ENCODE peak calls at places on chromosomes 3 and 15, in five cellular contexts. One of them, this sample, is unnamed.

GRCh38 chr15:99708563-99708962 is 24.7 kb downstream of the LYSMD4 start:
- DNase-seq in SK-N-SH: no peak
- DNase-seq in RWPE2: peak
- DNase-seq in hepatocyte: peak
- DNase-seq in A549: peak
- DNase-seq in this sample: no peak

GRCh38 chr15:47288794-47289193 is 428.5 kb upstream of the SEMA6D start:
- DNase-seq in SK-N-SH: no peak
- DNase-seq in RWPE2: no peak
- DNase-seq in A549: no peak
- DNase-seq in hepatocyte: no peak
- DNase-seq in this sample: no peak

GRCh38 chr3:186939536-186939935 is 9.2 kb downstream of the ST6GAL1 start:
- DNase-seq in A549: no peak
- DNase-seq in hepatocyte: no peak
- DNase-seq in RWPE2: no peak
- DNase-seq in SK-N-SH: no peak
- DNase-seq in this sample: no peak

GRCh38 chr3:98573231-98573728 is 20.1 kb downstream of the CPOX start:
- DNase-seq in SK-N-SH: peak
- DNase-seq in A549: peak
- DNase-seq in RWPE2: no peak
- DNase-seq in hepatocyte: peak
- DNase-seq in this sample: no peak

GRCh38 chr15:101635944-101636727 is 16.0 kb downstream of the TM2D3 start:
- DNase-seq in SK-N-SH: no peak
- DNase-seq in RWPE2: no peak
- DNase-seq in hepatocyte: no peak
- DNase-seq in A549: no peak
- DNase-seq in this sample: no peak

GRCh38 chr3:134463676-134464611 is 21.8 kb downstream of the ANAPC13 start:
- DNase-seq in A549: no peak
- DNase-seq in RWPE2: no peak
- DNase-seq in SK-N-SH: peak
- DNase-seq in hepatocyte: peak
- DNase-seq in this sample: no peak

GRCh38 chr15:90701880-90702630 is 15.1 kb upstream of the BLM start:
- DNase-seq in RWPE2: peak
- DNase-seq in hepatocyte: no peak
- DNase-seq in A549: no peak
- DNase-seq in SK-N-SH: no peak
- DNase-seq in this sample: no peak

GRCh38 chr3:189756651-189757078 is 125.5 kb downstream of the TP63 start:
- DNase-seq in hepatocyte: no peak
- DNase-seq in SK-N-SH: no peak
- DNase-seq in A549: no peak
- DNase-seq in RWPE2: no peak
- DNase-seq in this sample: no peak

GRCh38 chr15:48089664-48090063 is 31.1 kb upstream of the SLC24A5 start:
- DNase-seq in RWPE2: no peak
- DNase-seq in SK-N-SH: no peak
- DNase-seq in hepatocyte: no peak
- DNase-seq in A549: no peak
- DNase-seq in this sample: no peak

GRCh38 chr3:141368925-141369794 is 856 bp downstream of the ZBTB38 start:
- DNase-seq in hepatocyte: peak
- DNase-seq in A549: no peak
- DNase-seq in RWPE2: no peak
- DNase-seq in SK-N-SH: no peak
- DNase-seq in this sample: no peak

GRCh38 chr3:171228228-171228627 is 201.7 kb upstream of the SLC2A2 start:
- DNase-seq in SK-N-SH: no peak
- DNase-seq in hepatocyte: no peak
- DNase-seq in A549: no peak
- DNase-seq in RWPE2: no peak
- DNase-seq in this sample: no peak

GRCh38 chr3:33417051-33417673 is 23.0 kb downstream of the UBP1 start:
- DNase-seq in A549: no peak
- DNase-seq in SK-N-SH: no peak
- DNase-seq in RWPE2: no peak
- DNase-seq in hepatocyte: no peak
- DNase-seq in this sample: no peak

GRCh38 chr15:78018968-78019644 is 58.4 kb downstream of the TBC1D2B start:
- DNase-seq in hepatocyte: no peak
- DNase-seq in A549: no peak
- DNase-seq in RWPE2: no peak
- DNase-seq in SK-N-SH: no peak
- DNase-seq in this sample: no peak

GRCh38 chr15:52436971-52437370 is 91.7 kb downstream of the MYO5A start:
- DNase-seq in SK-N-SH: no peak
- DNase-seq in A549: no peak
- DNase-seq in hepatocyte: no peak
- DNase-seq in RWPE2: no peak
- DNase-seq in this sample: no peak

GRCh38 chr3:47782538-47783308 is 1.0 kb upstream of the SMARCC1 start:
- DNase-seq in SK-N-SH: no peak
- DNase-seq in RWPE2: no peak
- DNase-seq in hepatocyte: no peak
- DNase-seq in A549: no peak
- DNase-seq in this sample: no peak

GRCh38 chr3:185824467-185825378 is at the start of gene IGF2BP2:
- DNase-seq in SK-N-SH: peak
- DNase-seq in A549: peak
- DNase-seq in hepatocyte: peak
- DNase-seq in RWPE2: peak
- DNase-seq in this sample: no peak

GRCh38 chr3:101853465-101853864 is 4.2 kb downstream of the NFKBIZ start:
- DNase-seq in RWPE2: no peak
- DNase-seq in SK-N-SH: no peak
- DNase-seq in A549: no peak
- DNase-seq in hepatocyte: no peak
- DNase-seq in this sample: no peak

GRCh38 chr3:101854608-101855304 is 5.4 kb downstream of the NFKBIZ start:
- DNase-seq in A549: no peak
- DNase-seq in RWPE2: no peak
- DNase-seq in SK-N-SH: no peak
- DNase-seq in hepatocyte: no peak
- DNase-seq in this sample: no peak

GRCh38 chr3:101852315-101852714 is 3.0 kb downstream of the NFKBIZ start:
- DNase-seq in SK-N-SH: no peak
- DNase-seq in RWPE2: no peak
- DNase-seq in A549: no peak
- DNase-seq in hepatocyte: no peak
- DNase-seq in this sample: no peak

GRCh38 chr3:101852983-101853382 is 3.7 kb downstream of the NFKBIZ start:
- DNase-seq in hepatocyte: no peak
- DNase-seq in SK-N-SH: no peak
- DNase-seq in RWPE2: no peak
- DNase-seq in A549: no peak
- DNase-seq in this sample: no peak

DNA sequence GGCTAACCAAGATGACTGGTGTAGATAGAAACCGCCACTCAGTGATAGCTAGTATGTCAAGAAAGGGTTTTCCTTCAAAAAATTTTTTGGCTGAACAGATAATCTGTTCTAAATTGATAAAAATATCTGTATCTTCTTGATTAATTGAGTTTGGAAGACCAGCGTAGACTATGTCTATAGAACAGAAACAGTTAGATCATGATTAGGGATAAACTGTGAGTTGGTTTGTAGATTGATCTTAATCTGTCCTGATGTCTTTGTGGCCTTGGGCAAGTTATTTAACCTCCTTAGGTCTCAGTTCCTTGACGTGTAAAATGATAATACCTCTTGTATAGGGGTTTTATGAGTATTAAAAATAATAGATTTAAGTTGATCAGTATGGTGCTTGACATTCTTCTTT is 4.7 kb downstream of the NFKBIZ start:
- DNase-seq in SK-N-SH: no peak
- DNase-seq in hepatocyte: no peak
- DNase-seq in RWPE2: no peak
- DNase-seq in A549: no peak
- DNase-seq in this sample: no peak
- H3K4me3 ChIP-seq in SK-N-SH: no peak
- H3K4me3 ChIP-seq in hepatocyte: no peak
- H3K4me3 ChIP-seq in RWPE2: no peak
- H3K4me3 ChIP-seq in A549: no peak
- H3K4me3 ChIP-seq in this sample: no peak

GRCh38 chr15:28873585-28874139 is 12.1 kb upstream of the APBA2 start:
- DNase-seq in A549: no peak
- DNase-seq in hepatocyte: no peak
- DNase-seq in SK-N-SH: peak
- DNase-seq in RWPE2: no peak
- DNase-seq in this sample: peak
- TF ChIP-seq CTCF in A549: no peak
- TF ChIP-seq CTCF in hepatocyte: no peak
- TF ChIP-seq CTCF in SK-N-SH: no peak
- TF ChIP-seq CTCF in RWPE2: no peak
- TF ChIP-seq CTCF in this sample: no peak

DNA sequence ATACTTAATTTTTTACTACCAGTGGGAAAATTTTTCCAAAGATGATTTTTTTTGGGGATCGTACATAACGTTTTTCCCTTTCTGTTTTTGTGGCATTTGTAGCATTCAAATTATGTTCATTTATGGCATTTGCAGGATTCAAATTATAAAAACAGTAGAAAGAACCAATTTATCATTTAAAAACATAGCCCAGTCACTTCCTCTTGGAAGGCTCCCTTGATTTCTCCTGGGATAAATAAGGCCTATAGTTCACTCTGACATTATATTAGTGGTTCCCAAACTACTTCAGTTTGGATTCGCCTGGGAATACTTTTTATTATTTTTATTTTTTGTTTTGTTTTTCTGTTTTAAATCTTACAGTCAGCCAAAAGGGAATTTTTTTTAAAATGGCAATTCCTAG is 28.7 kb downstream of the RARB start:
- DNase-seq in A549: no peak
- DNase-seq in SK-N-SH: no peak
- DNase-seq in RWPE2: no peak
- DNase-seq in hepatocyte: no peak
- DNase-seq in this sample: no peak
- H3K27ac ChIP-seq in A549: no peak
- H3K27ac ChIP-seq in SK-N-SH: peak
- H3K27ac ChIP-seq in RWPE2: no peak
- H3K27ac ChIP-seq in hepatocyte: peak
- H3K27ac ChIP-seq in this sample: no peak

GRCh38 chr15:68630205-68630555 is 51.4 kb downstream of the CORO2B start:
- DNase-seq in SK-N-SH: no peak
- DNase-seq in RWPE2: no peak
- DNase-seq in A549: no peak
- DNase-seq in hepatocyte: no peak
- DNase-seq in this sample: no peak
- H3K4me3 ChIP-seq in SK-N-SH: no peak
- H3K4me3 ChIP-seq in RWPE2: no peak
- H3K4me3 ChIP-seq in A549: no peak
- H3K4me3 ChIP-seq in hepatocyte: no peak
- H3K4me3 ChIP-seq in this sample: no peak

DNA sequence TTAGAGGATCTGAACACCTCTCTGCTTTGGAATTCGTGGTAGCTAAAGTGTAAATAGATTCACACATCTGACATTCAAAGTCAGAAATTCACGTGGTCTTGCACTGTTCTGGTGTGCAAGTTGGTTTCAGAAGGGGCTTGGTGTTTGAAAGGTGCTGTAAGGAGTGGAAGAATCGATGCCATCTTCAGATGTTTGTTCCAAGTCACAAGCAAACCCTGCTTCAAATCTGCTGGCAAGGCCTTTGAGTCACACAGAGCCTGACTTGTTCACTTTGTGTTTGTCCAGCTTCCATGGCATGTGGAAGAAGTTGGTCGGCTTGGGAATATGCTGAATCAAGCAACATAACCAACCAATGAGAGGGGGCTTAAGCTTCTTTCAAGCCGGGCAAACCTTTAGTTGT is 44.3 kb downstream of the SH3GL3 start:
- DNase-seq in RWPE2: no peak
- DNase-seq in hepatocyte: no peak
- DNase-seq in A549: no peak
- DNase-seq in SK-N-SH: no peak
- DNase-seq in this sample: no peak
- TF ChIP-seq CTCF in RWPE2: no peak
- TF ChIP-seq CTCF in hepatocyte: no peak
- TF ChIP-seq CTCF in A549: no peak
- TF ChIP-seq CTCF in SK-N-SH: no peak
- TF ChIP-seq CTCF in this sample: no peak

DNA sequence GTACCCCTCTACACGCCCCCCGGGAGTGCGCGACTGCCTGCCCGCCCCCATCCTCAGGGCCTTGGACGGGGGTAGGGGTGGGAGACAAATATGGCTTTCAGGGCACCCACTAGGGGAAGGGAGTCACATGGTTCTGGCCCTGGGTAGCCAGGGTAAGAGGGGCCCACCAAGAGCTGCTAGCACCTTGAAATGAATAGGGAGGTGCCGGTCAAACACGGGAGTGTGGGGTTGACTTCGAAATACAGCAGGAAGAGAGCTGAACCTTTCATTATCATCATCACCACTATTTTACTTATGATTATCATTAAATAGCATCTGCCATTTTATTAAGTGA is 489.1 kb downstream of the MAGI1 start:
- DNase-seq in A549: no peak
- DNase-seq in SK-N-SH: no peak
- DNase-seq in RWPE2: no peak
- DNase-seq in hepatocyte: no peak
- DNase-seq in this sample: no peak
- H3K27ac ChIP-seq in A549: no peak
- H3K27ac ChIP-seq in SK-N-SH: no peak
- H3K27ac ChIP-seq in RWPE2: no peak
- H3K27ac ChIP-seq in hepatocyte: no peak
- H3K27ac ChIP-seq in this sample: no peak

GRCh38 chr3:194133661-194134230 is 2.2 kb upstream of the HES1 start:
- DNase-seq in hepatocyte: peak
- DNase-seq in RWPE2: no peak
- DNase-seq in A549: no peak
- DNase-seq in SK-N-SH: no peak
- DNase-seq in this sample: no peak
- H3K4me3 ChIP-seq in hepatocyte: no peak
- H3K4me3 ChIP-seq in RWPE2: peak
- H3K4me3 ChIP-seq in A549: peak
- H3K4me3 ChIP-seq in SK-N-SH: peak
- H3K4me3 ChIP-seq in this sample: peak

DNA sequence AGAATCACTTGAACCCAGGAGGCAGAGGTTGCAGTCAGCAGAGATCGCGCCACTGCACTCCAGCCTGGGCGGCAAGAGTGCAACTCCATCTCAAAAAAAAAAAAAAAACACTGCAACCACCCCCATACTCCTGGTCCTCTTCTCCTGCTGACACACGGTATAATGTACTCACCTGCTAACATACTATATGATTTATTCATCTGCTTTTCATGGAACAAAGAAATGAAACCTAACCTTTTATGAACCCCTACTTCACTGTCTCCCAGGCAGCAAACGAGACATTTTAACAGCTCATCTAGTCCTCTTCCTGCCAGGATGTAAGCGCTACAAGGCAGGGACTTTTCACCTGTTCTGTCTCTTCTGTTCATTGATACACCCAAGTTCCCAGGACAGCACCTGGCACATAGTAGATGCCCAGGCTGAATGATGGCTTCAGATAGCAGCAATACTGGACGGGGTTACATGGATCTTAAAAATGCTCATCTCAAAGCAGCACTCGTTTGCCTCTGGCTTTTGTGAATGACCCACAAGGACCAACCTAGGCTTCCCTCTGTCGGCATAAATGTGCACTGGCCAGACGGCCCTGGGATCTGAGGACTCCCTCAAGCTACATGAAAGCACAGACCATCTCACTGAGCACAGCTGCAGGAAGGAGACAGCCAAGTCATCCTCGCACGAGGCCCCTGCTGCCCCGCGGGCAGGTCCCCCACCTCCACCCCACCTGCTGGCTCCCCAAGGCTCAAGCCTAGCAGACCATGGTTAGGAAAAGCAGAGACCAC is 20.3 kb downstream of the XXYLT1 start:
- DNase-seq in hepatocyte: no peak
- DNase-seq in A549: no peak
- DNase-seq in SK-N-SH: no peak
- DNase-seq in RWPE2: no peak
- DNase-seq in this sample: no peak
- TF ChIP-seq CTCF in hepatocyte: no peak
- TF ChIP-seq CTCF in A549: no peak
- TF ChIP-seq CTCF in SK-N-SH: no peak
- TF ChIP-seq CTCF in RWPE2: peak
- TF ChIP-seq CTCF in this sample: no peak